ENCODE peak calls at places on chromosome 11, in six cellular contexts. A is CD8-positive, alpha-beta T cell; C is effector memory CD4-positive, alpha-beta T cell; T is CD8-positive, alpha-beta memory T cell; B is A549; G is lower lobe of right lung. P is an unnamed sample. For H3K4me1, the result is how much of the 10 kb centered on the place peaks cover.

GRCh38 chr11:29389793-29390192 is 627.0 kb downstream of the KCNA4 start:
- DNase-seq in A (no peak), C (no peak), T (no peak), B (no peak), G (no peak), P (no peak)

GRCh38 chr11:106988151-106988806 is 30.0 kb downstream of the GUCY1A2 start:
- DNase-seq in A (no peak), C (no peak), T (no peak), B (no peak), G (no peak), P (no peak)

GRCh38 chr11:92688416-92688815 is 281.0 kb upstream of the MTNR1B start:
- DNase-seq in A (no peak), C (no peak), T (no peak), B (no peak), G (no peak), P (no peak)

GRCh38 chr11:44927174-44927661 is 23.5 kb downstream of the TP53I11 start:
- DNase-seq in A (peak), C (peak), T (peak), B (peak), G (peak), P (peak)

GRCh38 chr11:126756416-126756815 is 244.2 kb downstream of the KIRREL3 start:
- DNase-seq in A (no peak), C (no peak), T (no peak), B (no peak), G (no peak), P (no peak)

GRCh38 chr11:78248191-78248590 is 59.5 kb downstream of the USP35 start:
- DNase-seq in A (no peak), C (no peak), T (no peak), B (no peak), G (no peak), P (no peak)

GRCh38 chr11:119432484-119433368 is 9.8 kb upstream of the THY1 start:
- DNase-seq in A (no peak), C (no peak), T (no peak), B (no peak), G (no peak), P (no peak)

GRCh38 chr11:14678350-14678749 is 34.7 kb downstream of the PDE3B start:
- DNase-seq in A (no peak), C (no peak), T (no peak), B (no peak), G (no peak), P (no peak)

GRCh38 chr11:134598368-134598767 is 186.3 kb upstream of the B3GAT1 start:
- DNase-seq in A (no peak), C (no peak), T (no peak), B (no peak), G (no peak), P (no peak)

GRCh38 chr11:1749787-1750351 is 526 bp downstream of the IFITM10 start:
- DNase-seq in A (no peak), C (no peak), T (no peak), B (no peak), G (peak), P (no peak)

GRCh38 chr11:12430912-12431311 is 53.5 kb downstream of the PARVA start:
- DNase-seq in A (no peak), C (no peak), T (no peak), B (peak), G (no peak), P (no peak)

GRCh38 chr11:12163181-12163841 is 52.9 kb downstream of the MICAL2 start:
- DNase-seq in A (no peak), C (no peak), T (no peak), B (peak), G (no peak), P (peak)

GRCh38 chr11:70399681-70400112 is 1.4 kb downstream of the CTTN start:
- DNase-seq in A (no peak), C (no peak), T (peak), B (peak), G (peak), P (peak)
- H3K4me3 ChIP-seq in A (no peak), C (no peak), T (no peak), B (peak), G (peak), P (peak)

DNA sequence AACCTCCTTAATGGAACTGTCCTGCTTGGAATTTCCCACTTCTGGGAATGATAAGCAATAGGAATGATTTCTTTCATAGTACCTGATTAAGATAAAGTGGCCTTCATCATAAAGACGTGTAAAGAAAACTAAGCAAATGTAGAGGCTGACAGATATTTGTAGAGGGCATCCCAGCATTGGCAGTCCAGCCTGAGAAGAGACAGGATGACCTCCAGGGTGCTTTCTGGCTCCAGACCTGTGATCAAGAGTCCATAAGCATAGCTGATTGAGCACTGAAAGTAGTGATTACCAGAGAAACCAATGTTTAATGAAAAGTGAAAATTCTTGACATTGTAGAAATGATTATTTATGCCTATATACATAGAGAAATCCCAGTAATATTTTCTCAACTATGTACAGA is 33.6 kb downstream of the YAP1 start:
- DNase-seq in A (no peak), C (no peak), T (no peak), B (no peak), G (no peak), P (no peak)
- H3K27ac ChIP-seq in A (no peak), C (no peak), T (no peak), B (no peak), G (no peak), P (peak)

DNA sequence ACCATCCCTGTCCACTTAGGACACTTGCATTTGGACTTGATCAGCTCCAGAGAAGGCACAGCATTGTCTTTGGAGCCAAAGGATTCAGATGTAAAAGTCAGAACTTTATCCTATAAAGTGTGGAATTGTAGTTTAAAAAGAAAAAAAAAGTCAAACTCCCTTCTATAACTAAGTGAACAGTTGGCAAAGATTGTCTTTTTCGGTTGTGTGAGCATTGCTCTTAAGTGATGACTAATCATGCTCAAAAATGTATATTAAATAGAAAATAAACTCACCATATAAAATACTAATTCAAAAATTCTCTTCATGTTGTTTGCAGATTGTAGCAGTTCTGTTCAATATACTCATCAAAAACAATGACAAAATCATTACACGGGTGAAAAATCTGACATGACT is 93.8 kb downstream of the ETS1 start:
- DNase-seq in A (no peak), C (no peak), T (no peak), B (no peak), G (no peak), P (no peak)
- H3K4me1 ChIP-seq in A (half or more), C (half or more), T (half or more), B (half or more), G (half or more), P (half or more)

DNA sequence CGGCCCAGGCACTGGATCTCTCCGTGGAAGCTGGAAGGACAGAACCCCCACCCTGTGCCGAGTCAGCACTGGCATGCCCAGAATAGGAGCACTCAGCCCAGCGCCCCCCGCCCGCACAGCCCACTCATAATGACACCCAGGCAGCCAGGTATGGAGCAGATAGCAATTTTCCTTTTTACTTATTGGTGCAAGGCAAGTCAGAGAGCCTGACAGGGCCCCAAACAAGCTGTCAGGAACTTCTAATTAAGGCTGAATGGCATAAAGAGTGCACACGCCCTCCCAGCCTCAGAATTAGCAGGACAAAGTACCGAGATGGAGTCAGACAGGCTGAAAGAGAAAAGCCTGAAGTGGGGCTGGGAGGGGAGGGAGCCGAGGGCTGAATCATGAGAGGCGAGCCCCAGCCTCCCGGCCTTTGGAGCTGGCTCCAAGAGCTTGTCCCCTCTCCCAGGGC is 76.9 kb downstream of the DSCAML1 start:
- DNase-seq in A (no peak), C (no peak), T (no peak), B (no peak), G (no peak), P (no peak)
- H3K4me3 ChIP-seq in A (no peak), C (no peak), T (no peak), B (no peak), G (no peak), P (no peak)

DNA sequence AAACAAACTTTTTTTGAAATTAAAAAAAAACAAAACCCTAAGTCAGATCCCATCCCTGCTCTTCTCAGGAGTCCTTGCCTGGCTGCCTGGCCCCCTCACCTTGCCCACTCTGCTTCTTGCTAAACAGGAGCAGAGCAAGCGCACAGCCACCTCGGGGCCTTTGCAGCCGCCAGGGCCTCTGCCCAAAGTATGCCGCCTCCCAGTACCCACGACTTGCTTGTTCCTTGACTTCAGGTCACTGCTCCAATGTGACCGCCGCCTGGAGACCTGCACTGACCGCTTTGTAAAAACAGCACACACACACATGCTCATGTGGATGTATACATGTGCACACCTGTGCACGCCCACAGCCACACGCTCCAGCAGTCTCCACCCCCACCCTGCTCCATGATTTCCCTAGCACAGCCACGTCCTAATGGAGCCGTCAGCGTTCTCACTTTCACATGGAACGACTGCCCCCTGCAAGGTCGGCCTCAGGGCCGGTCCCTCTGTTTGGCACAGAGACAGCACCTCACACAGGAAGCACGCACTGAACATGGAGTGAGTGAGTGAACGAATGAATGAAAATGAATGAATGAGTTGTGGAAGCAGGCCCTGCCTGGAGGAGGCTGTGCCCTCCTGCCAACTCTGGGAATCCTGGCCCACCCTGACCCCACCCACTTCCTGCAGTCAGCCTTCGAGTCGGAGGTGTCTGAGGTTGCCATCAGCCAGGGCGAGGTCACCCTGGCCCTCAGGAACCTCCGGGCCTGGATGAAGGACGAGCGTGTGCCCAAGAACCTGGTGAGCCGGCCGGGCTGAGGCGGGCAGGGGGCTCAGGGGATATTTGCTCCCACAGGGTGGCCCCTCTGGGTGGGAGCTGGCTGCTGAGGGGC is 8.0 kb downstream of the ALDH3B1 start:
- DNase-seq in A (no peak), C (no peak), T (no peak), B (peak), G (no peak), P (no peak)
- H3K27ac ChIP-seq in A (no peak), C (no peak), T (no peak), B (peak), G (peak), P (no peak)

DNA sequence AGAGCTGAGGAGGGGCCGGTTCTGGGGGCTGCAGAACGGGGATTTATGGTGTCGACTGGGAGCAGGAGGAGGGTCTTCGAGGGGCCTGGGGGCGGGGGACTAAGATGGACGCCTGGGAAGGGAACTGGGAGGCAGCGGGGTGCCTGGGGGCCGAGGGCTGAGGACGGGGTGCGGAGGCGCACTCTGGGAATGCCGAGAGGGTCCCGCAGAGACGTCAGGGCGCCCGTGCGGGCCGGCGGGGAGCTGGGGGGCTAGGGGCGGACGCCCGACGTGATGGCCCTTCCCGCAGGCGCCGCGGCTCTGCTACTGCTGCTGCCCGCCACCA is 516 bp downstream of the TM7SF2 start:
- DNase-seq in A (no peak), C (no peak), T (no peak), B (no peak), G (no peak), P (no peak)
- H3K4me1 ChIP-seq in A (under half), C (under half), T (under half), B (under half), G (under half), P (half or more)